ENCODE peak calls at places on chromosomes 16 and 17, in eight cellular contexts. W, V, S, H, I, Q, X and Z are unnamed samples.
A peak's percentile ranks its signal among the peaks of the same experiment; 100 is the strongest.

GRCh38 chr16:11799509-11800384 is 2.7 kb upstream of the ZC3H7A start:
- DNase-seq in W (no peak), V (no peak), S (no peak), H (no peak), I (no peak), Q (no peak), X (no peak), Z (no peak)

GRCh38 chr16:1278456-1278855 is 22.6 kb downstream of the TPSD1 start:
- DNase-seq in W (no peak), V (peak; percentile 69), S (no peak), H (no peak), I (no peak), Q (no peak), X (no peak), Z (no peak)

GRCh38 chr16:20763461-20764232 is at the start of gene ACSM3:
- DNase-seq in W (peak; percentile 64), V (peak; percentile 90), S (peak; percentile 61), H (peak; percentile 87), I (no peak), Q (peak; percentile 27), X (peak; percentile 79), Z (no peak)

GRCh38 chr16:9112844-9113186 is 21.4 kb downstream of the HAPSTR1 start:
- DNase-seq in W (no peak), V (no peak), S (no peak), H (no peak), I (no peak), Q (no peak), X (no peak), Z (no peak)

GRCh38 chr17:80126449-80126715 is 20.5 kb downstream of the EIF4A3 start:
- DNase-seq in W (no peak), V (no peak), S (no peak), H (no peak), I (no peak), Q (no peak), X (no peak), Z (no peak)

GRCh38 chr17:6775871-6776405 is at the start of gene FBXO39:
- DNase-seq in W (no peak), V (peak; percentile 87), S (peak; percentile 7), H (no peak), I (no peak), Q (no peak), X (no peak), Z (no peak)

GRCh38 chr17:73126716-73127473 is 34.4 kb upstream of the SLC39A11 start:
- DNase-seq in W (no peak), V (no peak), S (no peak), H (no peak), I (no peak), Q (no peak), X (no peak), Z (no peak)

GRCh38 chr17:81241648-81242420 is 2.7 kb downstream of the NDUFAF8 start:
- DNase-seq in W (no peak), V (peak; percentile 97), S (peak; percentile 72), H (no peak), I (no peak), Q (no peak), X (peak; percentile 40), Z (no peak)

GRCh38 chr16:66223176-66223780 is 143.2 kb upstream of the CDH5 start:
- DNase-seq in W (no peak), V (peak; percentile 36), S (no peak), H (no peak), I (no peak), Q (no peak), X (peak; percentile 47), Z (no peak)

GRCh38 chr16:228151-228855 is 946 bp downstream of the LUC7L start:
- DNase-seq in W (no peak), V (no peak), S (peak; percentile 28), H (no peak), I (no peak), Q (no peak), X (no peak), Z (no peak)

GRCh38 chr17:45791041-45791582 is 7.0 kb downstream of the CRHR1 start:
- DNase-seq in W (no peak), V (no peak), S (no peak), H (no peak), I (no peak), Q (no peak), X (no peak), Z (no peak)

GRCh38 chr16:21645261-21645721 is 7.1 kb downstream of the IGSF6 start:
- DNase-seq in W (peak; percentile 55), V (peak; percentile 10), S (no peak), H (no peak), I (no peak), Q (no peak), X (peak; percentile 59), Z (no peak)

GRCh38 chr17:49224198-49224996 is 6.2 kb downstream of the PHOSPHO1 start:
- DNase-seq in W (no peak), V (peak; percentile 92), S (peak; percentile 31), H (no peak), I (no peak), Q (peak; percentile 30), X (no peak), Z (no peak)

GRCh38 chr16:3023415-3023668 is 400 bp downstream of the HCFC1R1 start:
- DNase-seq in W (no peak), V (no peak), S (no peak), H (no peak), I (peak; percentile 84), Q (no peak), X (peak; percentile 82), Z (no peak)

GRCh38 chr16:26642047-26642664 is 424.6 kb upstream of the C16orf82 start:
- DNase-seq in W (no peak), V (no peak), S (no peak), H (no peak), I (no peak), Q (no peak), X (no peak), Z (no peak)

GRCh38 chr16:26648851-26649250 is 417.9 kb upstream of the C16orf82 start:
- DNase-seq in W (no peak), V (no peak), S (no peak), H (no peak), I (no peak), Q (no peak), X (no peak), Z (no peak)

GRCh38 chr16:26643519-26643918 is 423.2 kb upstream of the C16orf82 start:
- DNase-seq in W (peak; percentile 18), V (no peak), S (no peak), H (no peak), I (no peak), Q (no peak), X (no peak), Z (no peak)

GRCh38 chr16:26644912-26645543 is 421.7 kb upstream of the C16orf82 start:
- DNase-seq in W (peak; percentile 38), V (no peak), S (no peak), H (no peak), I (no peak), Q (no peak), X (no peak), Z (no peak)

DNA sequence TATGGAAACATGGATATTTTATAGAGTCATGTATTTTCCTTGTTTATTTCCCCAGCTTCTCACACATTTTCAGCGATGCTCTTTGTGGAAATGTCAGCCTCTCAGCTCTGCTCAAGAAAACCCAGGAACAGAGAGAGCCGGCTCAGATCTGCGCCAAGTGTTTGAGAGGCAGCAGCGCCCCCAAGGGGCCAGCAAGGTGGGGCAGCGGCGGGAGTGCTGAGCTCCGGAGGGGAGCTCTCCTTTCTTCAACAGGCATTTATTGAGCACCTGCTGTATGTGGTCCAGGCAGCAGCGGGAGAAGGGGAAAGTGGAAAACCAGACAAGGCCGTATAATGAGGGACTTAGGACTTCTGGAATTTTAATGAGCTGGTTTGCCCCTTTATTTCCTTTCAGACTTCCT is 421.1 kb upstream of the C16orf82 start:
- DNase-seq in W (peak; percentile 23), V (peak; percentile 89), S (peak; percentile 67), H (no peak), I (no peak), Q (no peak), X (no peak), Z (no peak)
- TF ChIP-seq CTCF in W (peak; percentile 23), V (peak; percentile 93), S (no peak), H (peak; percentile 35), I (no peak), Q (peak; percentile 28), X (no peak), Z (no peak)

GRCh38 chr17:28473542-28473941 is at the start of gene SLC13A2:
- DNase-seq in W (no peak), V (peak; percentile 66), S (no peak), H (no peak), I (peak; percentile 56), Q (no peak), X (no peak), Z (no peak)
- H3K4me3 ChIP-seq in W (no peak within 1 kb of the TSS), V (no peak within 1 kb of the TSS), S (no peak within 1 kb of the TSS), H (no peak within 1 kb of the TSS), I (no peak within 1 kb of the TSS), Q (no peak within 1 kb of the TSS), X (no peak within 1 kb of the TSS), Z (no peak within 1 kb of the TSS)

GRCh38 chr17:64423881-64424280 is 25.0 kb upstream of the MILR1 start:
- DNase-seq in W (no peak), V (no peak), S (no peak), H (no peak), I (no peak), Q (no peak), X (peak; percentile 34), Z (no peak)

GRCh38 chr17:64418506-64419339 is 28.1 kb upstream of the PECAM1 start:
- DNase-seq in W (no peak), V (no peak), S (peak; percentile 66), H (peak; percentile 38), I (no peak), Q (no peak), X (peak; percentile 91), Z (no peak)

GRCh38 chr17:64425191-64425590 is 23.7 kb upstream of the MILR1 start:
- DNase-seq in W (no peak), V (no peak), S (no peak), H (no peak), I (no peak), Q (no peak), X (no peak), Z (no peak)

GRCh38 chr17:64424318-64424717 is 24.6 kb upstream of the MILR1 start:
- DNase-seq in W (no peak), V (no peak), S (no peak), H (no peak), I (no peak), Q (no peak), X (no peak), Z (no peak)

DNA sequence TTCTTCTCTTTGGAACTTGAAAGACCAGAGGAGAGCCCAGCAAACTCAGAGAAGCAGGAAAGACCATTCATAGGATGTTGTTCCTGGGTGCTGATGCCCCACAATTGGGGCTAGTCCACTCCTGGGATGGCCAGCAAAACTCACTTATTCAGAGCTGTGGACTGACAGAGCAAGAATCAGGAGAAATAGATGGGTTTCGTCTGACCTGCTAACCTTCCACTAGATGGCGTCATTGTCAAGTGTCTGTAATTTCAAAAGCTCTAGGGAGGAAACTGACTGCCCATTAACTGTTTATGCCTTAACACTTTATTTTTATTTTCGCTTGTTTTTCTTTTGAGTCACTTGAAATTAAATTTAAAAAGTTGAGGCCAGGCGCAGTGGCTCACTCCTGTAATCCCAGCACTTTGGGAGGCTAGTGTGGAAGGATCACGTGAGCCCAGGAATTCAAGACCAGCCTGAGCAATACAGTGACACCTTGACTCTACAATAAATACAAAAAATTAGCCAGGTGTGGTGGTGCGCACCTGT is 28.7 kb upstream of the MILR1 start:
- DNase-seq in W (no peak), V (peak; percentile 73), S (peak; percentile 77), H (peak; percentile 38), I (no peak), Q (no peak), X (peak; percentile 92), Z (no peak)
- TF ChIP-seq CTCF in W (peak; percentile 79), V (peak; percentile 86), S (peak; percentile 76), H (peak; percentile 75), I (peak; percentile 60), Q (peak; percentile 84), X (peak; percentile 64), Z (peak; percentile 81)

GRCh38 chr16:85055503-85056210 is 28.1 kb downstream of the KIAA0513 start:
- DNase-seq in W (peak; percentile 69), V (no peak), S (peak; percentile 61), H (no peak), I (no peak), Q (no peak), X (peak; percentile 64), Z (peak; percentile 11)
- H3K4me3 ChIP-seq in W (peak overlapping the region; percentile 18), V (no peak overlapping the region), S (no peak overlapping the region), H (no peak overlapping the region), I (peak overlapping the region; percentile 61), Q (peak overlapping the region; percentile 22), X (peak overlapping the region; percentile 36), Z (no peak overlapping the region)